ENCODE peak calls at places on chromosomes 2 and 18, in eight cellular contexts. F is brain microvascular endothelial cell, T is BJ, C is MM.1S, P is transverse colon, H is heart right ventricle, B is nephron progenitor cell, Q is adrenal gland. W is an unnamed sample.

GRCh38 chr2:206164261-206164862 is 4.7 kb downstream of the EEF1B2 start:
- DNase-seq in C (peak), Q (peak), T (no peak), F (peak), B (peak), P (peak), H (no peak), W (peak)

GRCh38 chr2:234947556-234947955 is 4.3 kb upstream of the SH3BP4 start:
- DNase-seq in Q (no peak), H (no peak), T (no peak), F (no peak), C (no peak), B (no peak), P (no peak), W (no peak)

GRCh38 chr2:144912206-144912605 is 392.3 kb upstream of the ZEB2 start:
- DNase-seq in F (no peak), P (no peak), H (no peak), T (peak), C (no peak), B (no peak), Q (no peak), W (no peak)

GRCh38 chr2:56898986-56899385 is 715.2 kb downstream of the CCDC85A start:
- DNase-seq in P (no peak), B (no peak), Q (no peak), T (no peak), H (no peak), F (no peak), C (no peak), W (no peak)

GRCh38 chr2:14454102-14454676 is 178.3 kb upstream of the LRATD1 start:
- DNase-seq in C (no peak), H (no peak), B (no peak), P (no peak), T (no peak), F (no peak), Q (no peak), W (no peak)

GRCh38 chr18:44409524-44409923 is 271.2 kb upstream of the SETBP1 start:
- DNase-seq in T (no peak), F (no peak), Q (no peak), B (no peak), P (no peak), H (no peak), C (no peak), W (no peak)

GRCh38 chr2:151238527-151239487 is 22.9 kb downstream of the RBM43 start:
- DNase-seq in C (peak), T (no peak), B (peak), H (no peak), P (peak), F (peak), Q (peak), W (peak)

GRCh38 chr2:121648611-121649401 is 456 bp downstream of the CLASP1 start:
- DNase-seq in F (peak), C (peak), H (peak), P (peak), B (peak), T (no peak), Q (peak), W (peak)

GRCh38 chr2:27914046-27914792 is 23.7 kb downstream of the BABAM2 start:
- DNase-seq in P (no peak), C (no peak), F (no peak), B (no peak), H (no peak), Q (no peak), T (no peak), W (peak)

GRCh38 chr2:47641366-47641765 is 141.6 kb upstream of the MSH6 start:
- DNase-seq in P (no peak), F (no peak), T (no peak), B (no peak), Q (no peak), C (no peak), H (no peak), W (no peak)

GRCh38 chr2:23561088-23561487 is 176.1 kb downstream of the KLHL29 start:
- DNase-seq in F (no peak), P (no peak), H (no peak), T (no peak), C (no peak), B (no peak), Q (no peak), W (no peak)

GRCh38 chr2:46445561-46445960 is 33.8 kb upstream of the TMEM247 start:
- DNase-seq in P (no peak), T (no peak), B (no peak), C (no peak), H (no peak), F (no peak), Q (no peak), W (no peak)

GRCh38 chr2:852168-852567 is 98.5 kb upstream of the SNTG2 start:
- DNase-seq in P (no peak), C (no peak), T (no peak), H (no peak), F (no peak), Q (no peak), B (no peak), W (no peak)

GRCh38 chr2:222025891-222026271 is 272.9 kb downstream of the PAX3 start:
- DNase-seq in Q (no peak), F (no peak), T (no peak), P (no peak), H (no peak), C (no peak), B (no peak), W (no peak)

GRCh38 chr2:224101820-224102630 is 62.9 kb upstream of the SERPINE2 start:
- DNase-seq in T (peak), P (no peak), C (no peak), F (peak), B (no peak), H (no peak), Q (no peak), W (peak)

GRCh38 chr2:43898134-43898957 is 59.6 kb downstream of the ABCG8 start:
- DNase-seq in P (peak), H (no peak), Q (no peak), B (peak), T (no peak), C (no peak), F (peak), W (peak)

GRCh38 chr2:241617431-241618154 is 19.4 kb downstream of the THAP4 start:
- DNase-seq in P (no peak), B (no peak), F (no peak), T (no peak), Q (no peak), C (peak), H (peak), W (peak)

GRCh38 chr2:23505984-23506380 is 121.0 kb downstream of the KLHL29 start:
- DNase-seq in H (no peak), B (no peak), Q (no peak), F (no peak), T (no peak), P (no peak), C (no peak), W (no peak)

GRCh38 chr18:23209031-23209430 is 73.7 kb downstream of the CABLES1 start:
- DNase-seq in P (no peak), H (no peak), Q (no peak), B (no peak), F (peak), T (no peak), C (no peak), W (peak)

GRCh38 chr2:176468471-176468870 is 199.2 kb downstream of the MTX2 start:
- DNase-seq in P (no peak), B (no peak), C (no peak), H (no peak), T (no peak), Q (no peak), F (no peak), W (no peak)

GRCh38 chr2:130834923-130835765 is 1.6 kb upstream of the ARHGEF4 start:
- DNase-seq in H (no peak), C (no peak), P (no peak), T (no peak), B (no peak), F (no peak), Q (no peak), W (no peak)

GRCh38 chr18:26865557-26865956 is at the start of gene AQP4:
- DNase-seq in F (no peak), P (no peak), B (peak), T (no peak), Q (no peak), C (no peak), H (peak), W (no peak)

GRCh38 chr2:130849896-130850787 is 13.4 kb downstream of the ARHGEF4 start:
- DNase-seq in F (no peak), T (no peak), B (no peak), H (no peak), P (no peak), Q (no peak), C (no peak), W (no peak)

GRCh38 chr2:104758199-104758620 is 95.7 kb upstream of the POU3F3 start:
- DNase-seq in B (no peak), T (no peak), Q (no peak), H (no peak), C (no peak), F (peak), P (no peak), W (peak)

GRCh38 chr2:172128484-172128883 is 25.8 kb upstream of the DLX2 start:
- DNase-seq in P (no peak), T (no peak), C (no peak), F (no peak), Q (no peak), B (no peak), H (no peak), W (no peak)

GRCh38 chr2:75787532-75788132 is 76.9 kb upstream of the GCFC2 start:
- DNase-seq in P (no peak), B (no peak), T (no peak), H (no peak), C (peak), F (peak), Q (no peak), W (peak)

GRCh38 chr2:205496777-205497176 is 185.5 kb upstream of the NRP2 start:
- DNase-seq in B (no peak), H (no peak), P (no peak), T (peak), Q (no peak), C (no peak), F (peak), W (peak)

GRCh38 chr18:28728891-28729290 is 552.0 kb upstream of the CDH2 start:
- DNase-seq in Q (no peak), B (no peak), H (no peak), P (no peak), F (no peak), C (no peak), T (no peak), W (peak)

GRCh38 chr18:58403799-58404455 is 225.0 kb downstream of the ALPK2 start:
- DNase-seq in H (no peak), C (no peak), T (no peak), P (no peak), F (no peak), Q (no peak), B (no peak), W (no peak)

DNA sequence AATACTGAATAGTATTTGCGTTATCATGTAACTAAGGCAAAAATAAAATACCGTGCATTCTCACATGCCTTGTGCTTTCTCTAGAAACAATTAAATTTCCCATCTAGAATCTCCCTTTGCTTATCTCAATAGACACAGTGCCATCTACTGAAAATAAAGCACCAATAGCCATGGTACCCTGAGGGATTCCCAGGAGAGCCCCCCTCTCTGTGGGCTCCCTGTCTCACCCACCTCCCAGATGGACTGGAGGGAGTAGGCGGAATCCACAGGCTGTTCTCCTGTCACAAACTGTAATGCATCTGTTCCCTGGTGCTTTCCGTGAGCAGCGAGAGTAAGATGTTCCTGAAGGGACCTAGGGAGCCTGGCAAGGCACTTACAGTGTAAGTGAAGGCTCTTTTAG is 112.4 kb upstream of the UPP2 start:
- DNase-seq in H (no peak), B (no peak), Q (no peak), C (no peak), P (no peak), F (no peak), T (no peak), W (peak)
- TF ChIP-seq CTCF in H (no peak), B (no peak), Q (no peak), C (no peak), P (no peak), F (no peak), T (no peak), W (peak)

DNA sequence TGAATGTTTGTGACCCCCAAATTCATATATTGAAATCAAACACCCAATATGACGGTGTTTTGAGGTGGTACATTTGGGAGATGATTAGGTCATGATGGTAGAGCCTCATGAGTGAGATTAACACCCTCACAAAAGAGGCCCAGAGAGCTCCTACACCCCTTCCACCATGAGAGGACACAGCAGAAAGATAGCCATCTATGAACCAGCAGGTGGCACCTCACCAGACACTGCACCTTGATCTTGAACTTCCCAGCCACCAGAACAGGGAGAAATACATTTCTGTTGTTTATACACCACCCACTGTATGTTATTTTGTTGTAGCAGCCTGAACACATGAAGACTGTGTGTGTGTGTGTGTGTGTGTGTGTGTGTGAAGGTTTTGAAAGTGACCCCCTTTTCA is 58.1 kb downstream of the ST3GAL5 start:
- DNase-seq in B (no peak), F (no peak), Q (no peak), P (no peak), T (no peak), C (peak), H (no peak), W (peak)
- TF ChIP-seq CTCF in B (no peak), F (peak), Q (no peak), P (no peak), T (peak), C (peak), H (no peak), W (peak)

DNA sequence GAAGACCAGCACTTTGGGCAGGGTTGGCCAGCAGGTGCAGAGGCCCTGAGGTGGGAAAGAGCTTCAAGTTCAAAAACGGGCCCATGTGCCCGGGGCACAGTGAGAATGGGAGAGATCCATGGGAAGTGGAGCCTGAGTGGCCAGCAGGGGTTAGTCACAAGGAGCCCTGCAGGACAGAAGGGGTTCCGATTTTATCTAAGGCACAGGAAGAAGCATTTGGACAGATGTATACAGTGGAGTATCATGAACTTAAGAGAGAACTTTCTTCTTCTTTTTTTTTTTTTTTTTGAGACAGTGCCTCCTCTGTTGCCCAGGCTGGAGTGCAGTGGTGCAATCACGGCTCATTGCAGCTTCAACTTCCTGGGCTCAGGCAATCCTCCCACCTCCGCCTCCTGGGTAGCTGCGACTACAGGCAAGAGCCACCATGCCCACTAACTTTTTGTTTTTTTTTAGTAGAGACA is 24.0 kb downstream of the WIPF1 start:
- DNase-seq in Q (no peak), F (no peak), C (no peak), B (no peak), T (no peak), P (no peak), H (no peak), W (no peak)
- TF ChIP-seq CTCF in Q (no peak), F (no peak), C (no peak), B (no peak), T (no peak), P (no peak), H (no peak), W (no peak)

GRCh38 chr2:178928077-178928476 is 120.9 kb upstream of the TTN start:
- DNase-seq in F (no peak), T (no peak), Q (no peak), C (no peak), P (no peak), H (no peak), B (no peak), W (no peak)
- TF ChIP-seq CTCF in F (no peak), T (no peak), Q (no peak), C (no peak), P (no peak), H (no peak), B (no peak), W (no peak)

DNA sequence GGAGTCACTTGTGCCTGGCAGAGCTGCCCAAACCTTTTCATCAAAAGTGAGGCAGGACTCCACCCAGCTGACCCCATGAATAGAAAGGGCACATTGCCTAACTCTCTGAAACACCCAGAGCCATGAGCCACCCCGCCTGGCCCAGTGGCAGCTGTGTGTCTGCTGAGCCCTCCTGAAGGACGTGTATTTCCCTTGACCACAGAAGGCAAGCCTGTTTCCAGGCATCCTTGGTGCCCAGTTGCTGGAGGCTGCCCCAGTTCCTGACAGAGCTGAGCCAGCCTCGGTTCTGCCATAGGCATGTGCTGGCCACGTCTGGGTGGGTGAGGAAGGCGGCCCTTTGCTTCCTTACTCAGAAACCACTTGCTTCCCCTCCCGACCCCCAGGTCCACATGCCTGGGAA is 124.7 kb upstream of the GLI2 start:
- DNase-seq in F (no peak), T (no peak), B (no peak), P (no peak), Q (no peak), H (no peak), C (no peak), W (no peak)
- TF ChIP-seq CTCF in F (no peak), T (no peak), B (no peak), P (no peak), Q (no peak), H (no peak), C (no peak), W (no peak)

GRCh38 chr2:182763311-182763912 is 47.4 kb downstream of the DNAJC10 start:
- DNase-seq in H (no peak), T (no peak), F (peak), B (peak), P (no peak), Q (no peak), C (peak), W (peak)

GRCh38 chr2:182761903-182762302 is 45.8 kb downstream of the DNAJC10 start:
- DNase-seq in P (no peak), T (no peak), B (no peak), C (no peak), Q (no peak), F (peak), H (no peak), W (peak)

GRCh38 chr2:182766626-182767025 is 50.6 kb downstream of the DNAJC10 start:
- DNase-seq in H (no peak), B (no peak), P (no peak), C (no peak), T (no peak), F (no peak), Q (no peak), W (no peak)

GRCh38 chr2:182767578-182767977 is 51.5 kb downstream of the DNAJC10 start:
- DNase-seq in F (peak), B (no peak), H (no peak), C (peak), P (no peak), Q (no peak), T (no peak), W (peak)
- TF ChIP-seq CTCF in F (peak), B (peak), H (peak), C (peak), P (peak), Q (peak), T (peak), W (peak)

DNA sequence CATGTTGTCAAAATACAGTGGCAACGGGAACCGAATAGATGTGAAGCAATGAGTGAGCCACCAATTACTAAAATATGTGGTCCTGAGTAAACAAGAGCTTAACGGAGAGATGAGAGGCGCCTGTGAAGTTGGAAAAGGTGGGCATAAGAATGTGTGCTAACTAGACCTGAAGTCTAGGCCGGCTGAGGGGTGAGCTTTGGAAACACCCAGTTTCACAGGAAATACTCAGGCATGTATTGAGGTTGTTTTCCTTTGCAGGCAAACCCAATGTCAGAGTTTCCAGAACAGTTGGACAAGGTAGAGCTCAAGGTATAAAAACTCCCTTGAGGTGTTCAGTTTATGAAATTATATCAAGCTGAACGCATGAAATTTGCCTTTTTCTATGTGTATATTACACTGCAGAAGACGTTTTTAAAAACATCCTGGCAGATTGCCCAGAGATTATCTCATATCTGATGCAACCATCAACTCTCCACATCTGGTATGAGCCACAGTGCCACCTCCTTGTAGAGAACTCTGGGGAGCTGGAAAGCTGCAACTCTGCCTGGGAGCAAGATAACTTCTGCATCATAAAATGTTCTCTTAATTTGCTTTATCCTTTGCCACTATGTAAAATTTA is 3.9 kb upstream of the WDSUB1 start:
- DNase-seq in P (no peak), B (no peak), H (no peak), F (peak), Q (peak), T (peak), C (peak), W (peak)
- TF ChIP-seq CTCF in P (no peak), B (no peak), H (no peak), F (peak), Q (no peak), T (peak), C (no peak), W (peak)

DNA sequence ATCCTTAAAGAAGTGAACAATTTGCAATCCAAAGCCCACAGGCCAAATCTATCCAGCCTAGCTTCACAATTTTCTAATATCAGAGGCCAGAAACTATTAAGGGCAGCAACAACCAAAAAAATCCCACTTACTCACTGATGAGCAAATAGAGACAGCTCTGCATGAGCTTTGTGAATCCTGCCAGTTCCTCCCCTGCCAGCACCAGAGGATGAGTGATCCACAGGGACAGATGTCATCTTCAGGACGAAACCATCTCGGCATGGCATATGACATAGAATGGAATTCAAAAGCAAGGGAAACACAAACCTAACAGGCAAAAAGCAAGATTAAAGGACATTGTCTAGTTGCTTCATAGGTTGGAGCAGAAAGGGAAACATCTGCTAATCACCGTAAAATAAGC is 2.2 kb upstream of the DSC2 start:
- DNase-seq in T (no peak), P (no peak), B (no peak), H (no peak), Q (no peak), F (no peak), C (no peak), W (no peak)
- TF ChIP-seq CTCF in T (no peak), P (no peak), B (no peak), H (no peak), Q (no peak), F (no peak), C (no peak), W (no peak)

GRCh38 chr2:9279426-9279825 is 72.8 kb downstream of the ASAP2 start:
- DNase-seq in B (no peak), Q (no peak), H (no peak), P (no peak), T (no peak), C (no peak), F (no peak), W (no peak)

GRCh38 chr2:9276901-9277455 is 70.4 kb downstream of the ASAP2 start:
- DNase-seq in H (no peak), C (no peak), B (no peak), Q (no peak), P (no peak), F (no peak), T (no peak), W (no peak)

GRCh38 chr2:9280204-9280603 is 73.6 kb downstream of the ASAP2 start:
- DNase-seq in P (no peak), C (no peak), T (no peak), H (no peak), B (no peak), F (no peak), Q (no peak), W (no peak)

GRCh38 chr2:9276074-9276473 is 69.5 kb downstream of the ASAP2 start:
- DNase-seq in Q (no peak), B (no peak), P (no peak), C (no peak), F (no peak), H (no peak), T (no peak), W (no peak)

GRCh38 chr2:9278439-9278838 is 71.8 kb downstream of the ASAP2 start:
- DNase-seq in T (no peak), Q (no peak), P (no peak), F (no peak), C (no peak), H (no peak), B (no peak), W (no peak)
- TF ChIP-seq CTCF in T (no peak), Q (no peak), P (no peak), F (no peak), C (no peak), H (no peak), B (no peak), W (no peak)